ENCODE peak calls at places on chromosomes 3 and 15, in nine cellular contexts. R, W, D, K, G, M, B, T and U are unnamed samples.

GRCh38 chr3:29531611-29532150 is 250.8 kb downstream of the RBMS3 start:
- DNase-seq in D (no peak), M (no peak), B (no peak), G (no peak), R (no peak), W (no peak), K (no peak), T (no peak), U (no peak)

GRCh38 chr15:77496710-77497107 is 76.0 kb downstream of the HMG20A start:
- DNase-seq in K (peak; percentile 85), D (peak; percentile 95), B (peak; percentile 47), M (no peak), T (peak; percentile 79), G (peak; percentile 82), W (peak; percentile 64), R (peak; percentile 74), U (peak; percentile 89)

GRCh38 chr15:31510003-31510402 is 183.4 kb downstream of the KLF13 start:
- DNase-seq in R (no peak), K (no peak), W (no peak), D (no peak), B (no peak), T (no peak), G (no peak), M (no peak), U (no peak)

GRCh38 chr3:51559266-51559907 is 20.9 kb downstream of the RAD54L2 start:
- DNase-seq in D (peak; percentile 66), G (no peak), R (no peak), K (no peak), W (no peak), B (peak; percentile 65), T (no peak), M (no peak), U (no peak)

GRCh38 chr15:90439946-90440345 is 51.9 kb downstream of the IQGAP1 start:
- DNase-seq in M (no peak), W (no peak), T (no peak), B (no peak), D (no peak), R (no peak), G (no peak), K (no peak), U (no peak)

GRCh38 chr3:188151438-188151837 is 2.5 kb upstream of the LPP start:
- DNase-seq in D (peak; percentile 76), R (no peak), T (no peak), M (no peak), G (no peak), W (no peak), K (no peak), B (no peak), U (no peak)

GRCh38 chr15:59174161-59174845 is 32.3 kb upstream of the LDHAL6B start:
- DNase-seq in K (no peak), M (no peak), B (no peak), W (no peak), G (no peak), R (no peak), D (peak; percentile 41), T (no peak), U (no peak)

GRCh38 chr15:61715082-61715481 is 345.2 kb downstream of the VPS13C start:
- DNase-seq in T (no peak), B (no peak), R (no peak), M (no peak), K (no peak), G (no peak), W (no peak), D (peak; percentile 26), U (no peak)

GRCh38 chr3:32423534-32423933 is 31.9 kb downstream of the CMTM7 start:
- DNase-seq in D (no peak), T (no peak), M (no peak), K (no peak), W (peak; percentile 38), B (no peak), G (no peak), R (no peak), U (no peak)

GRCh38 chr3:17577795-17578520 is 164.5 kb downstream of the TBC1D5 start:
- DNase-seq in K (no peak), W (no peak), B (no peak), G (no peak), R (no peak), M (no peak), T (no peak), D (peak; percentile 79), U (peak; percentile 1)

GRCh38 chr3:37626722-37627565 is 234.7 kb upstream of the CTDSPL start:
- DNase-seq in R (no peak), W (no peak), D (no peak), K (no peak), G (no peak), B (no peak), T (no peak), M (no peak), U (no peak)

GRCh38 chr3:67648701-67649100 is 5.7 kb downstream of the SUCLG2 start:
- DNase-seq in K (no peak), M (no peak), D (peak; percentile 81), B (no peak), R (no peak), T (no peak), G (no peak), W (no peak), U (no peak)

GRCh38 chr3:48567090-48567489 is 3.5 kb upstream of the UCN2 start:
- DNase-seq in D (no peak), W (no peak), B (no peak), R (no peak), K (no peak), T (no peak), M (no peak), G (no peak), U (no peak)

GRCh38 chr3:168534761-168535160 is 439.0 kb upstream of the GOLIM4 start:
- DNase-seq in M (no peak), T (no peak), K (no peak), D (no peak), B (no peak), W (peak; percentile 10), R (no peak), G (no peak), U (no peak)

GRCh38 chr3:146217324-146217723 is 33.6 kb downstream of the PLSCR4 start:
- DNase-seq in B (no peak), T (no peak), R (no peak), W (no peak), G (no peak), M (no peak), K (no peak), D (peak; percentile 23), U (peak; percentile 3)

GRCh38 chr3:83882701-83883100 is 1076.1 kb upstream of the CADM2 start:
- DNase-seq in T (no peak), K (no peak), W (no peak), M (no peak), B (no peak), R (no peak), G (no peak), D (no peak), U (no peak)

GRCh38 chr3:196740476-196741400 is 1.1 kb downstream of the PAK2 start:
- DNase-seq in T (peak; percentile 56), W (peak; percentile 78), G (no peak), D (peak; percentile 54), K (peak; percentile 67), R (no peak), M (no peak), B (peak; percentile 64), U (peak; percentile 25)